ENCODE peak calls at places on chromosomes 16 and 17, in five cellular contexts. O is activated CD4-positive, alpha-beta T cell treated with anti-CD3 and anti-CD28 coated beads, Interleukin-2, amount 50 U/mL, for 48 hours; L is cardiac muscle cell; J is esophagus muscularis mucosa; T is midbrain. S is an unnamed sample.

GRCh38 chr16:69848635-69849545 is 86.8 kb downstream of the WWP2 start:
- DNase-seq in O (no peak), L (peak; percentile 91), J (peak; percentile 94), T (peak; percentile 30), S (peak; percentile 92)

GRCh38 chr16:82062645-82063058 is 27.6 kb downstream of the HSD17B2 start:
- DNase-seq in O (no peak), L (peak; percentile 81), J (no peak), T (no peak), S (no peak)

GRCh38 chr16:70747703-70748631 is 53.0 kb downstream of the VAC14 start:
- DNase-seq in O (no peak), L (peak; percentile 29), J (no peak), T (no peak), S (no peak)

GRCh38 chr16:3878610-3879009 is 1.9 kb downstream of the CREBBP start:
- DNase-seq in O (no peak), L (peak; percentile 48), J (no peak), T (peak; percentile 38), S (no peak)

GRCh38 chr17:29176500-29177351 is 3.5 kb downstream of the MYO18A start:
- DNase-seq in O (peak; percentile 65), L (peak; percentile 53), J (no peak), T (no peak), S (peak; percentile 54)

GRCh38 chr16:12097523-12098428 is 121.2 kb downstream of the SNX29 start:
- DNase-seq in O (no peak), L (peak; percentile 64), J (no peak), T (peak; percentile 73), S (peak; percentile 33)

GRCh38 chr17:80899402-80900268 is 92.0 kb upstream of the CHMP6 start:
- DNase-seq in O (peak; percentile 87), L (peak; percentile 19), J (no peak), T (no peak), S (no peak)

GRCh38 chr17:49997256-49997735 is 2.3 kb upstream of the DLX3 start:
- DNase-seq in O (no peak), L (no peak), J (no peak), T (no peak), S (no peak)

GRCh38 chr16:13291934-13292333 is 390.5 kb downstream of the SHISA9 start:
- DNase-seq in O (no peak), L (no peak), J (no peak), T (no peak), S (no peak)

GRCh38 chr17:67050066-67050465 is 5.7 kb downstream of the CACNG1 start:
- DNase-seq in O (no peak), L (no peak), J (no peak), T (no peak), S (no peak)

S was measured in left cardiac atrium.